ENCODE peak calls at places on chromosomes 4 and X, in ten cellular contexts. W is NCI-H1105; J is naive thymus-derived CD8-positive, alpha-beta T cell; B is A549; F is nephron progenitor cell; C is SK-N-DZ; D is Caki2; R is cardiac fibroblast; L is bronchial epithelial cell; A is NCI-H2081 treated with DMSO at 0.1 percent for 48 hours. M is an unnamed sample.

GRCh38 chrX:137568741-137569469 is 3.0 kb downstream of the ZIC3 start:
- DNase-seq in W (peak), J (no peak), B (no peak), F (peak), C (no peak), D (no peak), R (no peak), L (no peak), A (no peak), M (peak)

GRCh38 chr4:5569451-5569850 is 138.9 kb downstream of the EVC2 start:
- DNase-seq in W (no peak), J (no peak), B (no peak), F (no peak), C (no peak), D (no peak), R (no peak), L (no peak), A (no peak), M (no peak)

GRCh38 chr4:147543039-147543438 is 62.1 kb downstream of the EDNRA start:
- DNase-seq in W (no peak), J (no peak), B (no peak), F (no peak), C (no peak), D (no peak), R (peak), L (peak), A (no peak), M (no peak)

GRCh38 chr4:138946306-138946705 is 69.3 kb upstream of the NOCT start:
- DNase-seq in W (no peak), J (no peak), B (no peak), F (no peak), C (no peak), D (no peak), R (no peak), L (no peak), A (no peak), M (no peak)

GRCh38 chr4:150237110-150237852 is 159.0 kb downstream of the DCLK2 start:
- DNase-seq in W (no peak), J (no peak), B (peak), F (no peak), C (no peak), D (peak), R (peak), L (peak), A (no peak), M (no peak)

GRCh38 chr4:80240976-80241375 is 25.5 kb upstream of the FGF5 start:
- DNase-seq in W (no peak), J (no peak), B (no peak), F (no peak), C (no peak), D (no peak), R (peak), L (no peak), A (no peak), M (no peak)

GRCh38 chr4:109440948-109441347 is 7.3 kb downstream of the SEC24B start:
- DNase-seq in W (no peak), J (no peak), B (no peak), F (no peak), C (no peak), D (no peak), R (peak), L (peak), A (no peak), M (no peak)

GRCh38 chrX:149490100-149490499 is 15.0 kb downstream of the IDS start:
- DNase-seq in W (no peak), J (no peak), B (no peak), F (no peak), C (no peak), D (no peak), R (no peak), L (peak), A (no peak), M (no peak)

GRCh38 chrX:45143455-45143854 is 57.2 kb downstream of the DIPK2B start:
- DNase-seq in W (no peak), J (no peak), B (no peak), F (no peak), C (no peak), D (no peak), R (no peak), L (no peak), A (no peak), M (no peak)

GRCh38 chrX:38260231-38260630 is 39.6 kb upstream of the SRPX start:
- DNase-seq in W (no peak), J (no peak), B (peak), F (peak), C (peak), D (peak), R (peak), L (peak), A (no peak), M (peak)

GRCh38 chr4:41142946-41143720 is 71.2 kb downstream of the APBB2 start:
- DNase-seq in W (no peak), J (no peak), B (no peak), F (no peak), C (no peak), D (peak), R (peak), L (peak), A (no peak), M (no peak)

GRCh38 chr4:95637047-95637600 is 88.4 kb upstream of the UNC5C start:
- DNase-seq in W (no peak), J (no peak), B (peak), F (peak), C (peak), D (peak), R (peak), L (peak), A (no peak), M (peak)

GRCh38 chr4:61446957-61447356 is 246.8 kb downstream of the ADGRL3 start:
- DNase-seq in W (no peak), J (no peak), B (no peak), F (no peak), C (no peak), D (no peak), R (no peak), L (no peak), A (no peak), M (no peak)

GRCh38 chr4:93828830-93829530 is 427 bp downstream of the ATOH1 start:
- DNase-seq in W (no peak), J (no peak), B (no peak), F (peak), C (peak), D (peak), R (no peak), L (no peak), A (no peak), M (peak)

GRCh38 chrX:31298881-31299280 is 227.0 kb upstream of the FTHL17 start:
- DNase-seq in W (no peak), J (no peak), B (no peak), F (no peak), C (no peak), D (no peak), R (no peak), L (no peak), A (no peak), M (no peak)

GRCh38 chr4:53592686-53593641 is 1.7 kb upstream of the LNX1 start:
- DNase-seq in W (no peak), J (no peak), B (peak), F (peak), C (no peak), D (peak), R (peak), L (peak), A (peak), M (no peak)

GRCh38 chr4:87073570-87074470 is 139.0 kb downstream of the AFF1 start:
- DNase-seq in W (peak), J (peak), B (no peak), F (no peak), C (peak), D (no peak), R (no peak), L (peak), A (peak), M (peak)

GRCh38 chr4:10396181-10396580 is 61.0 kb downstream of the ZNF518B start:
- DNase-seq in W (no peak), J (no peak), B (no peak), F (no peak), C (no peak), D (no peak), R (no peak), L (peak), A (no peak), M (no peak)